ENCODE peak calls at places on chromosomes 11 and 22, in eight cellular contexts. B is transverse colon; V is heart right ventricle; N is PC-9; I is Jurkat, Clone E6-1; Q is spleen; S is GM12865; K is fibroblast of mammary gland. R is an unnamed sample.
A peak's percentile ranks its signal among the peaks of the same experiment; 100 is the strongest.

GRCh38 chr11:3134218-3134621 is 30.9 kb downstream of the OSBPL5 start:
- DNase-seq in B (peak; percentile 4), I (no peak), S (no peak), K (no peak), Q (peak; percentile 47), V (peak; percentile 10), N (no peak), R (no peak)

GRCh38 chr11:108886608-108887007 is 221.7 kb downstream of the DDX10 start:
- DNase-seq in B (no peak), V (no peak), Q (no peak), S (no peak), I (no peak), K (peak; percentile 72), N (no peak), R (peak; percentile 29)

GRCh38 chr22:42905702-42906183 is 48.7 kb upstream of the ARFGAP3 start:
- DNase-seq in V (peak; percentile 69), B (peak; percentile 41), S (no peak), Q (no peak), K (no peak), N (no peak), I (no peak), R (no peak)

GRCh38 chr11:105718641-105719040 is 108.8 kb downstream of the GRIA4 start:
- DNase-seq in K (no peak), B (no peak), Q (no peak), I (no peak), N (no peak), V (no peak), S (no peak), R (no peak)

GRCh38 chr11:44134625-44135024 is 39.1 kb downstream of the EXT2 start:
- DNase-seq in B (no peak), Q (no peak), V (no peak), N (no peak), S (no peak), K (no peak), I (no peak), R (no peak)

GRCh38 chr11:118621071-118621815 is 13.8 kb downstream of the PHLDB1 start:
- DNase-seq in N (peak; percentile 82), Q (peak; percentile 87), V (peak; percentile 91), B (peak; percentile 82), I (no peak), K (peak; percentile 79), S (no peak), R (peak; percentile 88)

GRCh38 chr11:104625246-104625645 is 273.0 kb downstream of the CASP12 start:
- DNase-seq in V (no peak), N (no peak), I (no peak), S (no peak), K (peak; percentile 76), B (no peak), Q (no peak), R (no peak)

GRCh38 chr11:38593649-38594048 is 1995.6 kb upstream of the RAG2 start:
- DNase-seq in Q (no peak), N (no peak), S (no peak), V (no peak), I (no peak), B (no peak), K (no peak), R (peak; percentile 1)

GRCh38 chr22:28424427-28425080 is 255.1 kb downstream of the TTC28 start:
- DNase-seq in B (no peak), K (peak; percentile 52), N (peak; percentile 75), V (no peak), I (no peak), Q (no peak), S (no peak), R (peak; percentile 84)

GRCh38 chr22:47030143-47030641 is 267.7 kb downstream of the TBC1D22A start:
- DNase-seq in B (no peak), N (no peak), I (no peak), K (peak; percentile 49), S (no peak), V (no peak), Q (no peak), R (no peak)

GRCh38 chr11:130710442-130711101 is 205.7 kb downstream of the SNX19 start:
- DNase-seq in I (no peak), B (peak; percentile 13), Q (no peak), N (no peak), V (peak; percentile 24), S (peak; percentile 58), K (peak; percentile 16), R (no peak)

GRCh38 chr11:7473702-7474101 is 11.6 kb upstream of the OLFML1 start:
- DNase-seq in V (no peak), B (no peak), Q (no peak), I (no peak), N (no peak), S (peak; percentile 80), K (no peak), R (no peak)

GRCh38 chr11:66316849-66317251 is at the start of gene CD248:
- DNase-seq in Q (peak; percentile 84), I (no peak), K (peak; percentile 74), B (peak; percentile 43), N (no peak), V (peak; percentile 89), S (no peak), R (peak; percentile 92)

GRCh38 chr11:57275582-57275981 is 38.5 kb upstream of the APLNR start:
- DNase-seq in I (peak; percentile 10), N (no peak), K (no peak), S (no peak), V (no peak), Q (no peak), B (no peak), R (no peak)

GRCh38 chr22:37552560-37553163 is 7.6 kb upstream of the CDC42EP1 start:
- DNase-seq in Q (no peak), N (no peak), I (no peak), V (peak; percentile 69), B (peak; percentile 43), S (no peak), K (peak; percentile 41), R (peak; percentile 65)

GRCh38 chr11:82747471-82747870 is 13.8 kb upstream of the FAM181B start:
- DNase-seq in S (no peak), K (no peak), N (peak; percentile 80), I (no peak), Q (no peak), B (no peak), V (no peak), R (no peak)
- H3K4me3 ChIP-seq in S (no peak overlapping the region), K (no peak overlapping the region), N (no peak overlapping the region), I (no peak overlapping the region), Q (no peak overlapping the region), B (no peak overlapping the region), V (no peak overlapping the region), R (no peak overlapping the region)

DNA sequence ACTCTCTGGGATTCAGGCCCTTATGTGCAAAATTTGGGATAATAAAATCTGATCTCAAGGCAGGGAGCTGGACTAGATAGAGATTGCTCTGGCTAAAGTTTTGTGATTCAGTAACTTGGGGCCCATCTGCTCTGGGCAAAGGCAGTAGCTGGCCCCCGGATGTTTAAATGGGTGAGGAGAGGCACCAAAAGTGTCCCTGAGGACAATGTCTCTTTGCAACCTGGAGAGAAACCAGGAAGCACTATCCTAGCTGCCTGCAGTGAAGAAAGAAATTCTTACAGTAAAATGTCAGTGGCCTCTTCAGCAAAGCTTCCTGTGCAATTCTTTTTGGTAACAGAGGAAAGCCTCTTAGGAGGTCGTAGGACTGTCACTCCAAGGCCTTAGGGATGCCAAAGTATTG is 54.6 kb upstream of the BARX2 start:
- DNase-seq in B (no peak), V (no peak), S (no peak), I (no peak), N (no peak), Q (no peak), K (no peak), R (no peak)
- H3K4me3 ChIP-seq in B (no peak overlapping the region), V (no peak overlapping the region), S (no peak overlapping the region), I (no peak overlapping the region), N (no peak overlapping the region), Q (no peak overlapping the region), K (no peak overlapping the region), R (no peak overlapping the region)

GRCh38 chr11:127259118-127259517 is 258.5 kb upstream of the KIRREL3 start:
- DNase-seq in Q (no peak), S (no peak), V (no peak), K (no peak), B (no peak), I (no peak), N (no peak), R (no peak)
- H3K4me3 ChIP-seq in Q (no peak overlapping the region), S (no peak overlapping the region), V (no peak overlapping the region), K (no peak overlapping the region), B (no peak overlapping the region), I (no peak overlapping the region), N (no peak overlapping the region), R (no peak overlapping the region)

GRCh38 chr11:128563308-128563707 is 24.1 kb downstream of the ETS1 start:
- DNase-seq in S (no peak), N (no peak), Q (no peak), B (no peak), V (no peak), I (no peak), K (no peak), R (no peak)

GRCh38 chr11:128567130-128567529 is 20.2 kb downstream of the ETS1 start:
- DNase-seq in B (no peak), S (no peak), N (no peak), V (no peak), I (no peak), Q (no peak), K (no peak), R (no peak)

GRCh38 chr11:128564642-128565245 is 22.6 kb downstream of the ETS1 start:
- DNase-seq in B (no peak), K (no peak), V (no peak), I (no peak), N (no peak), S (no peak), Q (no peak), R (no peak)

GRCh38 chr11:128565881-128566280 is 21.5 kb downstream of the ETS1 start:
- DNase-seq in I (no peak), Q (no peak), S (no peak), V (no peak), N (no peak), B (peak; percentile 59), K (no peak), R (peak; percentile 60)

GRCh38 chr11:128563942-128564641 is 23.3 kb downstream of the ETS1 start:
- DNase-seq in B (no peak), Q (peak; percentile 79), V (no peak), N (no peak), I (no peak), S (no peak), K (no peak), R (no peak)
- H3K4me3 ChIP-seq in B (no peak overlapping the region), Q (no peak overlapping the region), V (no peak overlapping the region), N (no peak overlapping the region), I (no peak overlapping the region), S (no peak overlapping the region), K (no peak overlapping the region), R (no peak overlapping the region)

DNA sequence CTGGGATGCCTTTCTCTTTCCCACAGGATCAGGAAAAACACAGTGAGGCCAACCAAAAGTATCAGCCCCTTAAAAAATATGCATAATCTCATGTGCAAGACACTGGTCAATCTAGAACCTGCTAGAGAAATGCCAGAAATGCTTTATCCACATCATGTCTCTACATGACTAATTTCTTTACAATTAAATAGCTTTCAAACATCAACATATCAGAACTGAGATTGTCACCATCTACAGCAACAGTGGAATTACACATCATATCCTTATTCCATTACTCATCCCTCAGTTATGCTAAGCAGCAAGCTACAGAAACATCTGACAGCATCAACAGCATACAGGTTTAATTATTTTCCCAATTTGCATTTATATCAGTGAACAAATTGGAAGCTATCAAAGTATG is 78.8 kb downstream of the DDIAS start:
- DNase-seq in I (no peak), V (no peak), Q (no peak), B (no peak), N (peak; percentile 77), K (peak; percentile 78), S (no peak), R (peak; percentile 59)
- H3K4me3 ChIP-seq in I (no peak overlapping the region), V (no peak overlapping the region), Q (no peak overlapping the region), B (no peak overlapping the region), N (no peak overlapping the region), K (no peak overlapping the region), S (no peak overlapping the region), R (no peak overlapping the region)